ENCODE peak calls at places on chromosomes 16 and 17, in four cellular contexts. V, A, M and Q are unnamed samples.

GRCh38 chr17:42667088-42667951 is 8.2 kb downstream of the TUBG2 start:
- DNase-seq in A (no peak), M (peak; percentile 73), V (peak; percentile 58), Q (no peak)

GRCh38 chr16:35750701-35751104 is 2291.3 kb downstream of the TP53TG3F start:
- DNase-seq in M (no peak), A (no peak), V (no peak), Q (no peak)

GRCh38 chr16:57677622-57678369 is 9.7 kb downstream of the ADGRG3 start:
- DNase-seq in M (no peak), A (no peak), V (no peak), Q (no peak)

GRCh38 chr17:75457047-75457654 is 716 bp downstream of the TMEM94 start:
- DNase-seq in M (peak; percentile 45), V (peak; percentile 87), A (no peak), Q (peak; percentile 83)

GRCh38 chr16:23924138-23924537 is 88.4 kb downstream of the PRKCB start:
- DNase-seq in V (no peak), A (no peak), M (no peak), Q (no peak)

GRCh38 chr16:66717776-66718175 is 21.2 kb upstream of the CMTM4 start:
- DNase-seq in V (no peak), M (no peak), A (no peak), Q (peak; percentile 71)

GRCh38 chr17:40452074-40452787 is 9.0 kb downstream of the IGFBP4 start:
- DNase-seq in V (no peak), A (no peak), M (peak; percentile 93), Q (no peak)

GRCh38 chr16:69397821-69398521 is 12.2 kb upstream of the TERF2 start:
- DNase-seq in A (no peak), M (peak; percentile 78), V (peak; percentile 75), Q (peak; percentile 92)

GRCh38 chr17:75507712-75508111 is 7.6 kb downstream of the CASKIN2 start:
- DNase-seq in V (no peak), A (no peak), M (no peak), Q (no peak)

GRCh38 chr17:60305141-60305540 is 86.8 kb downstream of the USP32 start:
- DNase-seq in V (no peak), A (no peak), M (no peak), Q (peak; percentile 34)

GRCh38 chr16:84175351-84176081 is 11.3 kb downstream of the TAF1C start:
- DNase-seq in M (peak; percentile 53), V (peak; percentile 79), A (peak; percentile 34), Q (peak; percentile 77)

GRCh38 chr17:80284631-80285030 is 24.0 kb downstream of the RNF213 start:
- DNase-seq in A (no peak), M (no peak), V (peak; percentile 78), Q (peak; percentile 50)

GRCh38 chr17:8985054-8985701 is 19.7 kb upstream of the PIK3R5 start:
- DNase-seq in V (no peak), A (no peak), M (no peak), Q (no peak)

GRCh38 chr17:27088767-27089078 is 205.2 kb upstream of the WSB1 start:
- DNase-seq in M (no peak), A (no peak), V (no peak), Q (no peak)

GRCh38 chr16:21723532-21723931 is 59.8 kb downstream of the OTOA start:
- DNase-seq in M (no peak), A (no peak), V (no peak), Q (no peak)

GRCh38 chr17:35496470-35497290 is 40.8 kb downstream of the SLFN12L start:
- DNase-seq in A (no peak), V (peak; percentile 56), M (no peak), Q (peak; percentile 61)

GRCh38 chr17:9274119-9274445 is 252.8 kb downstream of the NTN1 start:
- DNase-seq in A (no peak), M (no peak), V (no peak), Q (no peak)

GRCh38 chr16:229731-230281 is 557 bp upstream of the LUC7L start:
- DNase-seq in A (no peak), M (no peak), V (no peak), Q (no peak)

GRCh38 chr16:23082161-23082788 is 67.0 kb downstream of the USP31 start:
- DNase-seq in V (no peak), A (no peak), M (no peak), Q (no peak)

GRCh38 chr16:57604177-57604576 is 24.3 kb upstream of the ADGRG1 start:
- DNase-seq in V (no peak), A (no peak), M (no peak), Q (no peak)

GRCh38 chr17:17151055-17151454 is 55.1 kb downstream of the PLD6 start:
- DNase-seq in M (peak; percentile 90), A (no peak), V (no peak), Q (no peak)

GRCh38 chr17:35084987-35085386 is 21.5 kb upstream of the RFFL start:
- DNase-seq in A (no peak), V (no peak), M (peak; percentile 72), Q (peak; percentile 21)

GRCh38 chr17:63622571-63623390 is 564 bp downstream of the MAP3K3 start:
- DNase-seq in M (peak; percentile 60), A (no peak), V (peak; percentile 65), Q (peak; percentile 83)

GRCh38 chr17:6069611-6070279 is 434 bp upstream of the WSCD1 start:
- DNase-seq in V (no peak), A (no peak), M (no peak), Q (no peak)

GRCh38 chr17:76471498-76472257 is 4.3 kb downstream of the AANAT start:
- DNase-seq in A (no peak), M (no peak), V (no peak), Q (no peak)

GRCh38 chr17:69427486-69428197 is 13.1 kb downstream of the MAP2K6 start:
- DNase-seq in V (no peak), A (no peak), M (no peak), Q (no peak)

GRCh38 chr16:19086322-19087199 is 19.1 kb downstream of the COQ7 start:
- DNase-seq in V (peak; percentile 87), A (peak; percentile 58), M (peak; percentile 91), Q (peak; percentile 87)

GRCh38 chr17:64448665-64449512 is at the start of gene MILR1:
- DNase-seq in M (peak; percentile 65), A (no peak), V (no peak), Q (no peak)

GRCh38 chr17:71024969-71025368 is 855.6 kb downstream of the KCNJ2 start:
- DNase-seq in A (no peak), V (no peak), M (no peak), Q (no peak)

GRCh38 chr17:11506635-11507034 is 91.6 kb upstream of the DNAH9 start:
- DNase-seq in M (no peak), V (peak; percentile 75), A (no peak), Q (peak; percentile 84)

GRCh38 chr16:85015481-85016177 is 4.3 kb upstream of the ZDHHC7 start:
- DNase-seq in A (no peak), V (no peak), M (peak; percentile 48), Q (no peak)

GRCh38 chr17:59190806-59191205 is 19.0 kb upstream of the SMG8 start:
- DNase-seq in M (no peak), V (no peak), A (no peak), Q (no peak)

GRCh38 chr16:54291107-54291980 is 4.8 kb upstream of the IRX3 start:
- DNase-seq in A (no peak), V (peak; percentile 44), M (no peak), Q (peak; percentile 28)

GRCh38 chr16:85123891-85124635 is 11.8 kb upstream of the CIBAR2 start:
- DNase-seq in M (peak; percentile 87), A (peak; percentile 47), V (peak; percentile 58), Q (peak; percentile 76)

GRCh38 chr17:80169784-80170500 is at the start of gene CARD14:
- DNase-seq in V (peak; percentile 28), A (no peak), M (no peak), Q (no peak)

GRCh38 chr17:82876602-82877391 is 37.0 kb upstream of the ZNF750 start:
- DNase-seq in M (peak; percentile 78), V (peak; percentile 69), A (no peak), Q (peak; percentile 57)

GRCh38 chr17:1004769-1005295 is 7.9 kb downstream of the TIMM22 start:
- DNase-seq in A (no peak), V (no peak), M (no peak), Q (peak; percentile 67)
- H2BK120ac ChIP-seq in A (no peak overlapping the region), V (no peak overlapping the region), M (no peak overlapping the region), Q (no peak overlapping the region)

DNA sequence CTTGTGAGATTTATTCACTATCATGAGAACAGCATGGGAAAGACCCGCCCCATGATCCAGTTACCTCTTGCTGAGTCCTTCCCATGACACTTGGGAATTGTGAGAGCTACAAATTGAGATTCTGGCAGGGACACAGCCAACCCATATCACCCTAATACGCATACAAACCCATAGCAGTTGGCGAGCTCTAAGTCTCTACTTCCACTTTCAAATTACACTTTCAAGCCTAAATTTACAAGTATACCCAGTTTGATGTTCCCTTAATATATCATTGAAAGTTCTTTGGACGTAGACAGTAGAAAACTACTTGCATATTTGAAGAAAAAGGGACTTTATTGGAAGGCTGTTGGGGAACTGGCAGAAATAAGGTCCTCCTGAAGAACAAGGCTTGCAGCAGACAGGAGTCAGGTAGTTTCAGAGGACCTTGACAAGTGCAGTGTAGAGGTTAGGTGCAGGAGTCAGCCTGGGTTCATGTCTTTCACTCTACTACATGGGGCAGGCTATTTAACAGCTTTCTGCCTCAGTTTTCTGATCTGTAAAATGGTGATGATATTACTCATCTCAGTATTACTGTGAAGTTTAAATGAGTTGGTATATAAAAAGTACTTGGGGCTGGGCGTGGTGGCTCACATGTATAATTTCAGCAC is 107.9 kb upstream of the EEF2KMT start:
- DNase-seq in M (no peak), V (no peak), A (no peak), Q (peak; percentile 23)
- H3K56ac ChIP-seq in M (no peak overlapping the region), V (no peak overlapping the region), A (no peak overlapping the region), Q (no peak overlapping the region)

DNA sequence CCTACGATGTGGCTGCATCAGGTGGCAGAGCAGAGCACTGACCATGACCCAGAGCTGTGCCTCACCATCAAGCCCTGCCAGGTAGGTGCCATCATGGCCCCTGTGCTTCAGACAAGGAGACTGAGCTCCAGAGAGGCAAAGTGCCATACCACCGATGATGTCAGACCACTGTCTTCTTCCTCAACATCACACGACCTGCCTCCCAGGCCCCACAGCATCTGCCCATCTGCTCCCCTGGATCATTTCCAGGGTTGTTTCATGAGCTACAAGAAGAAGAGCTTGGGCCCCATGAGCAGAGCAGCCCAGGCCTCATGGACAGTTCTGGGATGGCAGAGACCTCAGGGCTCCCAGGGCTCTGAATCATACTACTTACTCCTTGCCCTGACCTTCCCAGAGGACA is 9.9 kb downstream of the XYLT1 start:
- DNase-seq in A (no peak), V (no peak), M (no peak), Q (no peak)
- H2BK120ac ChIP-seq in A (no peak overlapping the region), V (no peak overlapping the region), M (no peak overlapping the region), Q (no peak overlapping the region)

GRCh38 chr16:30051518-30051917 is 14.0 kb upstream of the ALDOA start:
- DNase-seq in M (peak; percentile 70), V (no peak), A (no peak), Q (peak; percentile 86)

GRCh38 chr16:30052671-30053372 is 12.7 kb upstream of the ALDOA start:
- DNase-seq in M (peak; percentile 88), A (no peak), V (peak; percentile 90), Q (peak; percentile 94)

GRCh38 chr16:30054959-30055553 is 10.5 kb upstream of the ALDOA start:
- DNase-seq in M (no peak), A (no peak), V (peak; percentile 86), Q (peak; percentile 80)

GRCh38 chr16:30053376-30054015 is 12.1 kb upstream of the ALDOA start:
- DNase-seq in M (peak; percentile 57), A (no peak), V (no peak), Q (peak; percentile 86)

DNA sequence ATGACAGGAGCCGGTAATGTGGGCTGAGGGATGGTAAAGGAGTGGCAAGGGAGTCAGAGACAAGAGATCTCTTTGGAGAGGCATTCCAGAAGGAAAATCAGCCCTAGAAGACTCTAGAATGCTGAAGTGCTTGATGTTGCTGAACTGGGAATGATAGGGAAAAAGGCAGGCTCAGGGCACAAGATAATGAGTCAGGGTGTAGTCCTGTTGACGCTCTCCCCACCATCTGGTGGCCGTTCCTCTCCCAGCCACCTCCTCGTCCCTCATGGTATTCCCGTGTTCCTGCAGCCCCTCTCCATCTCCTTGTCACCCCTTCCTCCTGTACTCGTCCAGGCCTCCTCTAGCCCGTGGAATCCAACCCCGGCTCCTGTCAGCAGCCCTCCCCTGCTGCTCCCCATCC is 11.1 kb upstream of the ALDOA start:
- DNase-seq in V (no peak), M (no peak), A (no peak), Q (peak; percentile 26)
- H3K56ac ChIP-seq in V (no peak overlapping the region), M (no peak overlapping the region), A (no peak overlapping the region), Q (no peak overlapping the region)